ENCODE peak calls at places on chromosomes 11 and 22, in five cellular contexts. I is PC-9, A is A549, B is GM12878, M is heart left ventricle. C is an unnamed sample.

GRCh38 chr11:121329786-121330395 is 37.3 kb downstream of the SC5D start:
- DNase-seq in I (no peak), A (no peak), B (no peak), M (no peak), C (no peak)

GRCh38 chr11:112525270-112525669 is 264.6 kb upstream of the PLET1 start:
- DNase-seq in I (no peak), A (no peak), B (no peak), M (no peak), C (peak)

GRCh38 chr11:45371251-45371749 is 85.2 kb upstream of the SYT13 start:
- DNase-seq in I (peak), A (peak), B (no peak), M (peak), C (peak)

GRCh38 chr11:8060146-8060719 is 20.8 kb upstream of the TUB start:
- DNase-seq in I (no peak), A (no peak), B (no peak), M (no peak), C (no peak)

GRCh38 chr11:13836666-13837065 is 125.9 kb upstream of the SPON1 start:
- DNase-seq in I (no peak), A (no peak), B (no peak), M (no peak), C (no peak)

GRCh38 chr11:6270584-6271246 is 11.1 kb downstream of the CCKBR start:
- DNase-seq in I (no peak), A (no peak), B (no peak), M (no peak), C (no peak)

GRCh38 chr11:36427876-36428275 is 82.2 kb downstream of the TRAF6 start:
- DNase-seq in I (no peak), A (no peak), B (no peak), M (no peak), C (no peak)

GRCh38 chr11:60155928-60156327 is 27.0 kb downstream of the MS4A6A start:
- DNase-seq in I (no peak), A (no peak), B (no peak), M (no peak), C (no peak)

GRCh38 chr22:37126383-37126782 is 16.9 kb upstream of the TMPRSS6 start:
- DNase-seq in I (no peak), A (no peak), B (no peak), M (no peak), C (no peak)

GRCh38 chr11:84345597-84345996 is 1059.4 kb upstream of the CCDC90B start:
- DNase-seq in I (no peak), A (no peak), B (no peak), M (no peak), C (no peak)

GRCh38 chr11:119852741-119853140 is 123.7 kb upstream of the NECTIN1 start:
- DNase-seq in I (no peak), A (no peak), B (no peak), M (no peak), C (no peak)

GRCh38 chr11:87743002-87743401 is 432.2 kb downstream of the RAB38 start:
- DNase-seq in I (no peak), A (no peak), B (no peak), M (no peak), C (no peak)

GRCh38 chr11:27698872-27699241 is 1.4 kb downstream of the BDNF start:
- DNase-seq in I (peak), A (peak), B (peak), M (peak), C (peak)

GRCh38 chr22:49554296-49554625 is 273.4 kb downstream of the BRD1 start:
- DNase-seq in I (no peak), A (no peak), B (no peak), M (no peak), C (no peak)

GRCh38 chr22:40453676-40454075 is 83.3 kb downstream of the SGSM3 start:
- DNase-seq in I (no peak), A (no peak), B (no peak), M (no peak), C (no peak)

GRCh38 chr22:43826142-43827093 is 14.3 kb upstream of the EFCAB6 start:
- DNase-seq in I (no peak), A (peak), B (no peak), M (no peak), C (peak)

GRCh38 chr11:27718853-27719574 is 18.8 kb upstream of the BDNF start:
- DNase-seq in I (no peak), A (peak), B (no peak), M (peak), C (no peak)

GRCh38 chr11:50412832-50413231 is 380.2 kb downstream of the OR4C45 start:
- DNase-seq in I (no peak), A (no peak), B (no peak), M (no peak), C (no peak)

GRCh38 chr11:132904091-132904490 is 628.2 kb downstream of the OPCML start:
- DNase-seq in I (no peak), A (no peak), B (no peak), M (no peak), C (no peak)

GRCh38 chr11:128375941-128376340 is 211.4 kb downstream of the ETS1 start:
- DNase-seq in I (peak), A (no peak), B (no peak), M (no peak), C (peak)

GRCh38 chr11:111840143-111840542 is 31.2 kb downstream of the ALG9 start:
- DNase-seq in I (peak), A (no peak), B (no peak), M (no peak), C (no peak)

DNA sequence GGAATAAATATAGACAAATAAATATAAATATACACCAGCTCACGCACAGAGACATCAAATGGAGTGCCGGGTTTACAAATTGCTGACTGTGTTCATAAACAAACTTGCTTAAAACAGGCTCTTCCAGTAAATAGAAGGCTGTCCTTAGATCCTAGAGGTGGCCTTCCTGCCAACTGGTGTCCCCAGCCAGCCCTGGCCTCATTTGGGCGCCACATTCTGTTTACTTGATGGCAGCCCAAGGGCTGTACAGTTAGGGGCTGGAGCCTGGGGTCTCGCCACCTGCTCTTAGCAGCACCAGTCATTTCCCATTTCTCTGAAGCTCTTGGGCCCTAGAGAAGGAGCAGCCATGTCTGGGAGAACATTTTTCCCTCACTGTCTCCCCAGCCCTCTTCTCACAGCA is 20.8 kb downstream of the ARFGAP2 start:
- DNase-seq in I (no peak), A (no peak), B (no peak), M (no peak), C (no peak)
- H3K27ac ChIP-seq in I (no peak), A (no peak), B (no peak), M (no peak), C (no peak)

DNA sequence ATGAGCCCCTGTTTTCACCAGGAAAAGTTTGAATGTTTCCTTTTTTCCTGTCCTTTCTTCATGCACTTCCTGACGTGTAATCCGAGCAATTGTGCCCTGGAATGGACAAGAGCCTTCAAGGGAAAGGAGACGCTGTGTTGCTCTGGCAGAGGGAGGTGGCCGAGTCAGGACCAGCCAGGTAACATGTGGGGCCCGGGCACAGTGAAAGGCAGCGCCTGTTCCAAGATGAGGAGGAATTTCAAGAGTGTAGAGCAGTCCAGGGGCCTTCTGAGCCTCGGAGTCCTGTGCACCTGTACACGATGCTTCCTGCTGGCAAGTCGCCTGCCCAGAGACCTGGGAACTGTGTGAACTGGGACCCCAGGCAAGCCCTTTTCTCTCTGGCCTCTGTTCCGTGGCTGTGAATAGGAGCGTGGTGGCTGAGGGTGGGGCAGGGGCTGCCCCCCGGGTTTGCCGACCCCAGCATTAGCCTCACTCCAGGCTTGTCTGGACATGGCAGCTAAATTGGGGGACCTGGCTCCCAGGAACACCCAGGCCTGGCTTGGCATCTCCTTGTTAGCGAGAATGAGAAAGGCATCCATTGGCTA is 92.0 kb downstream of the MYEOV start:
- DNase-seq in I (no peak), A (no peak), B (no peak), M (no peak), C (no peak)
- TF ChIP-seq CTCF in I (no peak), A (no peak), B (no peak), M (no peak), C (no peak)

DNA sequence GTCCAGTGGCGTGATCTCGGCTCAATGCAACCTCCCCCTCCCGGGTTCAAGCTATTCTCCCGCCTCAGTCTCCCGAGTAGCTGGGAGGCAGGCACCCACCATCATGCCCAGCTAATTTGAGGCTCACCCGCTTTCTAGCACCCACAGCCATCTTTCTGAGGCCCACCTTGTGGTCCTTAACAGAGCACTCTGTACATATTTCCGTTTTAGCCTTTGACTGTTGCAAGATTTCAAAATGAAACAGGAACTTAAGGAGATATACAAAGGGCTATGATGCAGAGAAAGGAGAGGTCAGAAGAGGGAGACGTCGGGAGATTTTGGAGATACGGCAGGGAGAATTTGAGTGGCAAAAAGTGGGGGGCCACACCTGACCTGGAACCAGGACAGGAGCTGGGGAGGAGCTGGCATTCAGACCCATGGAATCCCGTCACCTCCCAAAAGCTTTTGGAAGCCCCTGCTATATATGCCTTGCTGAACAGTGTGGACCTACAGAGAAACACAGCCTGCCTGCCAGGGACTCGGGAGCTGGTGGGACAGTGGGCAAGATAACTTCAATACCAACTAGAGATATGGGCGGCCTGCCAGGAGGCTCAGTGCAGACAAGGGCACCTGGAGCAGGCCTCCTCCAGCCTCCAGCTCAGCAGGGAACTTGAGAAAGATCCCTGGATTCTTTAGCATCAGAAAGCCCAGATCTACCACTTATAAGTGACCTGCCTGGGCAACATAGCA is 8.0 kb upstream of the CLCF1 start:
- DNase-seq in I (no peak), A (no peak), B (no peak), M (no peak), C (no peak)
- H3K27ac ChIP-seq in I (peak), A (peak), B (peak), M (no peak), C (no peak)

GRCh38 chr22:24834845-24835570 is 29.0 kb downstream of the SGSM1 start:
- DNase-seq in I (no peak), A (no peak), B (no peak), M (no peak), C (no peak)
- TF ChIP-seq CTCF in I (peak), A (peak), B (no peak), M (no peak), C (peak)

GRCh38 chr11:83195649-83196048 is 2.1 kb downstream of the ANKRD42 start:
- DNase-seq in I (no peak), A (no peak), B (no peak), M (no peak), C (no peak)
- H3K27ac ChIP-seq in I (no peak), A (no peak), B (no peak), M (no peak), C (no peak)

GRCh38 chr22:19823638-19824196 is 31.0 kb downstream of the GNB1L start:
- DNase-seq in I (peak), A (no peak), B (no peak), M (no peak), C (peak)
- TF ChIP-seq CTCF in I (no peak), A (no peak), B (no peak), M (no peak), C (no peak)

C was measured in foreskin keratinocyte.